ENCODE peak calls at places on chromosomes 1 and 21, in five cellular contexts. One of them, this sample, is unnamed.

GRCh38 chr1:185570962-185571361 is 163.2 kb upstream of the HMCN1 start:
- DNase-seq in PC-9: no peak
- DNase-seq in endothelial cell of umbilical vein: no peak
- DNase-seq in IMR-90: peak
- DNase-seq in PC-3: no peak
- DNase-seq in this sample: peak

GRCh38 chr1:25232866-25233784 is 823 bp upstream of the SYF2 start:
- DNase-seq in PC-9: peak
- DNase-seq in endothelial cell of umbilical vein: peak
- DNase-seq in IMR-90: peak
- DNase-seq in PC-3: peak
- DNase-seq in this sample: peak

GRCh38 chr1:114298059-114298458 is 144.4 kb upstream of the SYT6 start:
- DNase-seq in PC-9: no peak
- DNase-seq in endothelial cell of umbilical vein: no peak
- DNase-seq in IMR-90: no peak
- DNase-seq in PC-3: no peak
- DNase-seq in this sample: no peak

GRCh38 chr21:41601573-41602371 is 93.8 kb upstream of the TMPRSS2 start:
- DNase-seq in PC-9: no peak
- DNase-seq in endothelial cell of umbilical vein: no peak
- DNase-seq in IMR-90: peak
- DNase-seq in PC-3: peak
- DNase-seq in this sample: peak

GRCh38 chr1:47183308-47184089 is 6.3 kb downstream of the PDZK1IP1 start:
- DNase-seq in PC-9: no peak
- DNase-seq in endothelial cell of umbilical vein: no peak
- DNase-seq in IMR-90: no peak
- DNase-seq in PC-3: no peak
- DNase-seq in this sample: no peak

GRCh38 chr1:208437416-208437815 is 193.2 kb upstream of the PLXNA2 start:
- DNase-seq in PC-9: no peak
- DNase-seq in endothelial cell of umbilical vein: peak
- DNase-seq in IMR-90: peak
- DNase-seq in PC-3: peak
- DNase-seq in this sample: no peak

GRCh38 chr1:185284533-185285244 is 32.4 kb downstream of the IVNS1ABP start:
- DNase-seq in PC-9: no peak
- DNase-seq in endothelial cell of umbilical vein: no peak
- DNase-seq in IMR-90: peak
- DNase-seq in PC-3: no peak
- DNase-seq in this sample: peak

GRCh38 chr1:28240024-28240423 is 4.1 kb downstream of the ATP5IF1 start:
- DNase-seq in PC-9: no peak
- DNase-seq in endothelial cell of umbilical vein: no peak
- DNase-seq in IMR-90: no peak
- DNase-seq in PC-3: peak
- DNase-seq in this sample: no peak

GRCh38 chr1:185916866-185917265 is 182.7 kb downstream of the HMCN1 start:
- DNase-seq in PC-9: no peak
- DNase-seq in endothelial cell of umbilical vein: no peak
- DNase-seq in IMR-90: peak
- DNase-seq in PC-3: peak
- DNase-seq in this sample: no peak

GRCh38 chr1:36203554-36204346 is 20.5 kb upstream of the THRAP3 start:
- DNase-seq in PC-9: peak
- DNase-seq in endothelial cell of umbilical vein: no peak
- DNase-seq in IMR-90: peak
- DNase-seq in PC-3: no peak
- DNase-seq in this sample: peak

GRCh38 chr21:34928637-34929036 is 120.5 kb downstream of the RUNX1 start:
- DNase-seq in PC-9: no peak
- DNase-seq in endothelial cell of umbilical vein: no peak
- DNase-seq in IMR-90: no peak
- DNase-seq in PC-3: no peak
- DNase-seq in this sample: no peak

GRCh38 chr21:17472167-17472566 is 40.7 kb upstream of the CXADR start:
- DNase-seq in PC-9: no peak
- DNase-seq in endothelial cell of umbilical vein: no peak
- DNase-seq in IMR-90: no peak
- DNase-seq in PC-3: no peak
- DNase-seq in this sample: no peak

GRCh38 chr1:111603979-111604378 is 15.6 kb upstream of the RAP1A start:
- DNase-seq in PC-9: no peak
- DNase-seq in endothelial cell of umbilical vein: no peak
- DNase-seq in IMR-90: no peak
- DNase-seq in PC-3: no peak
- DNase-seq in this sample: no peak

GRCh38 chr1:225763815-225764548 is 13.6 kb upstream of the SRP9 start:
- DNase-seq in PC-9: no peak
- DNase-seq in endothelial cell of umbilical vein: peak
- DNase-seq in IMR-90: peak
- DNase-seq in PC-3: no peak
- DNase-seq in this sample: no peak

GRCh38 chr1:13893456-13893855 is 193.5 kb downstream of the PRDM2 start:
- DNase-seq in PC-9: no peak
- DNase-seq in endothelial cell of umbilical vein: no peak
- DNase-seq in IMR-90: no peak
- DNase-seq in PC-3: no peak
- DNase-seq in this sample: peak

GRCh38 chr1:94463765-94464330 is 45.7 kb downstream of the ABCD3 start:
- DNase-seq in PC-9: peak
- DNase-seq in endothelial cell of umbilical vein: peak
- DNase-seq in IMR-90: peak
- DNase-seq in PC-3: peak
- DNase-seq in this sample: peak

GRCh38 chr1:89779541-89779940 is 41.3 kb upstream of the LRRC8D start:
- DNase-seq in PC-9: no peak
- DNase-seq in endothelial cell of umbilical vein: no peak
- DNase-seq in IMR-90: no peak
- DNase-seq in PC-3: no peak
- DNase-seq in this sample: no peak

GRCh38 chr21:42079939-42080787 is 9.0 kb downstream of the UMODL1 start:
- DNase-seq in PC-9: no peak
- DNase-seq in endothelial cell of umbilical vein: no peak
- DNase-seq in IMR-90: peak
- DNase-seq in PC-3: no peak
- DNase-seq in this sample: no peak

GRCh38 chr1:236681184-236681583 is 5.1 kb upstream of the ACTN2 start:
- DNase-seq in PC-9: no peak
- DNase-seq in endothelial cell of umbilical vein: no peak
- DNase-seq in IMR-90: no peak
- DNase-seq in PC-3: no peak
- DNase-seq in this sample: no peak

GRCh38 chr1:64282353-64282752 is 78.9 kb downstream of the UBE2U start:
- DNase-seq in PC-9: peak
- DNase-seq in endothelial cell of umbilical vein: no peak
- DNase-seq in IMR-90: no peak
- DNase-seq in PC-3: peak
- DNase-seq in this sample: peak

GRCh38 chr1:26922201-26922729 is 722 bp downstream of the NUDC start:
- DNase-seq in PC-9: no peak
- DNase-seq in endothelial cell of umbilical vein: peak
- DNase-seq in IMR-90: peak
- DNase-seq in PC-3: peak
- DNase-seq in this sample: no peak

GRCh38 chr1:43621386-43621785 is 28.6 kb upstream of the KDM4A start:
- DNase-seq in PC-9: no peak
- DNase-seq in endothelial cell of umbilical vein: no peak
- DNase-seq in IMR-90: no peak
- DNase-seq in PC-3: no peak
- DNase-seq in this sample: no peak

GRCh38 chr1:225511828-225512381 is 84.1 kb upstream of the LBR start:
- DNase-seq in PC-9: no peak
- DNase-seq in endothelial cell of umbilical vein: no peak
- DNase-seq in IMR-90: no peak
- DNase-seq in PC-3: no peak
- DNase-seq in this sample: no peak

GRCh38 chr1:92994105-92994712 is 32.9 kb upstream of the DIPK1A start:
- DNase-seq in PC-9: peak
- DNase-seq in endothelial cell of umbilical vein: peak
- DNase-seq in IMR-90: peak
- DNase-seq in PC-3: peak
- DNase-seq in this sample: peak

GRCh38 chr1:201883786-201884185 is 4.9 kb upstream of the SHISA4 start:
- DNase-seq in PC-9: peak
- DNase-seq in endothelial cell of umbilical vein: peak
- DNase-seq in IMR-90: peak
- DNase-seq in PC-3: peak
- DNase-seq in this sample: no peak

GRCh38 chr1:115314765-115315164 is 23.3 kb downstream of the NGF start:
- DNase-seq in PC-9: peak
- DNase-seq in endothelial cell of umbilical vein: no peak
- DNase-seq in IMR-90: peak
- DNase-seq in PC-3: peak
- DNase-seq in this sample: peak

GRCh38 chr1:1550591-1551432 is 10.4 kb upstream of the TMEM240 start:
- DNase-seq in PC-9: no peak
- DNase-seq in endothelial cell of umbilical vein: no peak
- DNase-seq in IMR-90: peak
- DNase-seq in PC-3: peak
- DNase-seq in this sample: no peak

GRCh38 chr1:115677172-115677542 is 35.4 kb downstream of the VANGL1 start:
- DNase-seq in PC-9: peak
- DNase-seq in endothelial cell of umbilical vein: no peak
- DNase-seq in IMR-90: no peak
- DNase-seq in PC-3: peak
- DNase-seq in this sample: no peak

GRCh38 chr1:85584264-85584781 is 3.8 kb downstream of the CCN1 start:
- DNase-seq in PC-9: peak
- DNase-seq in endothelial cell of umbilical vein: peak
- DNase-seq in IMR-90: peak
- DNase-seq in PC-3: peak
- DNase-seq in this sample: peak

GRCh38 chr1:41504126-41505035 is 19.9 kb upstream of the EDN2 start:
- DNase-seq in PC-9: peak
- DNase-seq in endothelial cell of umbilical vein: no peak
- DNase-seq in IMR-90: peak
- DNase-seq in PC-3: peak
- DNase-seq in this sample: peak

GRCh38 chr1:35097224-35097623 is 18.0 kb downstream of the ZMYM1 start:
- DNase-seq in PC-9: no peak
- DNase-seq in endothelial cell of umbilical vein: peak
- DNase-seq in IMR-90: no peak
- DNase-seq in PC-3: no peak
- DNase-seq in this sample: no peak

DNA sequence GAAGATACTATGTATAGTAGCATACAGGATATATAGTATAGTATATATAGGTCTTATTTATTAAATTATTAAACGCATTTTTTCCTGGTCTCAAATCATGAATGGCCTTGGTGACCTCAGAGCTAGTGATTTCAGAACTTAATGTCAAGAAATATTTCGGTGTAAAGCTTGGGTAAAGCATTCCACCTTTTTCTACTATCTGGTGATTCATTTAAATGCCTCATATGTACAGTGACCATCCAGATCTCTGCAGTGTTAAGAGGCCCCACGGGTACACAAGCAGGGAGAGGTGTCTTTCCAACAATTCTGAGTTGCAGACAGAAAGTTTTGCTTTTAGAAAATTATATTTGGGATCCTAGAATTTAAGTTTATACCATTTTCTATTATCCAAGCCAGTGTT is 626.5 kb downstream of the PTPRC start:
- DNase-seq in PC-9: no peak
- DNase-seq in endothelial cell of umbilical vein: no peak
- DNase-seq in IMR-90: no peak
- DNase-seq in PC-3: no peak
- DNase-seq in this sample: no peak
- H2AFZ ChIP-seq in PC-9: no peak
- H2AFZ ChIP-seq in endothelial cell of umbilical vein: no peak
- H2AFZ ChIP-seq in IMR-90: no peak
- H2AFZ ChIP-seq in PC-3: no peak
- H2AFZ ChIP-seq in this sample: no peak

DNA sequence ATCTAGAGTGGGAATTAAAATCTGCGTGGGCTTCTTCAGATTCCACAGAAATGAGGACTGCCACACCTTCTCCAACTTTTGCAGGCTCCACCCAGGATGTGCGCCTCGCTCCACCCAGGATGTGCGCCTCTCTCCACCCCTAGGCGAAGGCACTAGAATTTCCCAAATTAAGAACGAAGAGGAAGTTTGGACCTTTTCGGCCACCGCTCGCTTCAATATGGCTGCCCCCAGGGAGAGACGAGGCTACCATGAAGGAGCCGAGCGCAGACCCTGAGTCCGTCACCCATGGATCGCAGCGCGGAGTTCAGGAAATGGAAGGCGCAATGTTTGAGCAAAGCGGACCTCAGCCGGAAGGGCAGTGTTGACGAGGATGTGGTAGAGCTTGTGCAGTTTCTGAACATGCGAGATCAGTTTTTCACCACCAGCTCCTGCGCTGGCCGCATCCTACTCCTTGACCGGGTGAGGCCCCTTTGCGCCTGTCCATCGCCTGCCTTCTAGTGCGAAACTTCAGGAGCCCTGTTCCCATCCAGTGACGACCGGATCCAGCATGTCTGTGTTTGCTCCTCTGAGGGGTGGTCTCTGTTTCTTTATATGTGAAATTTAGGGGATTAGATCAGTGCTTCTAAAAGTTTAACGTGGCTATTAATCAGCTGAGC is at the start of the genes CRYZ and TYW3:
- DNase-seq in PC-9: peak
- DNase-seq in endothelial cell of umbilical vein: peak
- DNase-seq in IMR-90: peak
- DNase-seq in PC-3: peak
- DNase-seq in this sample: no peak
- H2AFZ ChIP-seq in PC-9: peak
- H2AFZ ChIP-seq in endothelial cell of umbilical vein: peak
- H2AFZ ChIP-seq in IMR-90: peak
- H2AFZ ChIP-seq in PC-3: peak
- H2AFZ ChIP-seq in this sample: no peak

GRCh38 chr1:9250336-9250585 is 15.7 kb downstream of the H6PD start:
- DNase-seq in PC-9: no peak
- DNase-seq in endothelial cell of umbilical vein: no peak
- DNase-seq in IMR-90: no peak
- DNase-seq in PC-3: no peak
- DNase-seq in this sample: no peak
- H2AFZ ChIP-seq in PC-9: no peak
- H2AFZ ChIP-seq in endothelial cell of umbilical vein: no peak
- H2AFZ ChIP-seq in IMR-90: peak
- H2AFZ ChIP-seq in PC-3: no peak
- H2AFZ ChIP-seq in this sample: no peak

GRCh38 chr1:9590201-9590600 is 1.5 kb downstream of the TMEM201 start:
- DNase-seq in PC-9: no peak
- DNase-seq in endothelial cell of umbilical vein: no peak
- DNase-seq in IMR-90: no peak
- DNase-seq in PC-3: no peak
- DNase-seq in this sample: no peak

GRCh38 chr1:9586147-9586766 is 2.5 kb upstream of the TMEM201 start:
- DNase-seq in PC-9: no peak
- DNase-seq in endothelial cell of umbilical vein: no peak
- DNase-seq in IMR-90: no peak
- DNase-seq in PC-3: no peak
- DNase-seq in this sample: no peak

GRCh38 chr1:9589144-9589718 is 520 bp downstream of the TMEM201 start:
- DNase-seq in PC-9: no peak
- DNase-seq in endothelial cell of umbilical vein: peak
- DNase-seq in IMR-90: peak
- DNase-seq in PC-3: no peak
- DNase-seq in this sample: peak

GRCh38 chr1:9589719-9590157 is 1.0 kb downstream of the TMEM201 start:
- DNase-seq in PC-9: no peak
- DNase-seq in endothelial cell of umbilical vein: no peak
- DNase-seq in IMR-90: peak
- DNase-seq in PC-3: peak
- DNase-seq in this sample: no peak

GRCh38 chr1:9588551-9589143 is at the start of gene TMEM201:
- DNase-seq in PC-9: peak
- DNase-seq in endothelial cell of umbilical vein: peak
- DNase-seq in IMR-90: peak
- DNase-seq in PC-3: peak
- DNase-seq in this sample: peak
- H2AFZ ChIP-seq in PC-9: peak
- H2AFZ ChIP-seq in endothelial cell of umbilical vein: peak
- H2AFZ ChIP-seq in IMR-90: peak
- H2AFZ ChIP-seq in PC-3: peak
- H2AFZ ChIP-seq in this sample: peak